ENCODE peak calls at places on chromosomes 4 and X, in eight cellular contexts. I is thoracic aorta; O is activated CD4-positive, CD25-positive, alpha-beta regulatory T cell; E is AG09309; U is frontal cortex; J is OCI-LY7; N is RPMI8226; R is AG08395. G is an unnamed sample.

GRCh38 chr4:99811850-99812249 is 4.8 kb upstream of the DAPP1 start:
- DNase-seq in I (no peak), J (peak; percentile 78), E (no peak), N (peak; percentile 69), O (peak; percentile 7), U (no peak), R (no peak), G (peak; percentile 2)

GRCh38 chrX:40175416-40176255 is 77.9 kb upstream of the BCOR start:
- DNase-seq in O (peak; percentile 51), I (no peak), E (no peak), R (peak; percentile 21), J (peak; percentile 88), U (no peak), N (peak; percentile 89), G (peak; percentile 51)

GRCh38 chr4:181582595-181582994 is 660.6 kb upstream of the TENM3 start:
- DNase-seq in U (no peak), J (peak; percentile 5), N (peak; percentile 29), R (no peak), E (no peak), O (no peak), I (no peak), G (no peak)

GRCh38 chrX:119496521-119496829 is 28.2 kb downstream of the SLC25A5 start:
- DNase-seq in R (no peak), O (no peak), N (no peak), U (no peak), I (no peak), J (no peak), E (no peak), G (no peak)

GRCh38 chrX:47217121-47217851 is 1.2 kb upstream of the CDK16 start:
- DNase-seq in R (peak; percentile 42), U (peak; percentile 23), J (no peak), N (peak; percentile 21), O (no peak), I (no peak), E (no peak), G (no peak)

GRCh38 chr4:184099541-184099966 is 118.1 kb downstream of the ENPP6 start:
- DNase-seq in E (no peak), R (no peak), U (peak; percentile 27), O (no peak), N (no peak), J (no peak), I (no peak), G (no peak)

GRCh38 chrX:131010186-131010585 is 48.0 kb upstream of the ARHGAP36 start:
- DNase-seq in R (no peak), J (no peak), I (no peak), U (no peak), N (no peak), O (no peak), E (no peak), G (no peak)

GRCh38 chr4:47462799-47463234 is 685 bp downstream of the COMMD8 start:
- DNase-seq in E (no peak), O (no peak), N (peak; percentile 5), I (no peak), R (no peak), U (peak; percentile 7), J (peak; percentile 42), G (no peak)

GRCh38 chrX:78375894-78376293 is 48.5 kb upstream of the CYSLTR1 start:
- DNase-seq in N (no peak), O (no peak), U (no peak), J (no peak), E (no peak), R (no peak), I (no peak), G (no peak)

GRCh38 chrX:33817266-33817665 is 314.8 kb downstream of the FAM47A start:
- DNase-seq in I (no peak), N (no peak), R (no peak), J (no peak), E (no peak), U (no peak), O (no peak), G (no peak)

GRCh38 chr4:13750594-13750993 is 123.1 kb upstream of the BOD1L1 start:
- DNase-seq in O (no peak), I (no peak), R (no peak), J (no peak), N (no peak), E (no peak), U (no peak), G (no peak)

GRCh38 chr4:13171292-13172057 is 312.7 kb downstream of the RAB28 start:
- DNase-seq in J (no peak), R (no peak), N (no peak), U (no peak), O (no peak), E (no peak), I (no peak), G (no peak)

GRCh38 chr4:112916868-112917267 is 132.6 kb upstream of the ANK2 start:
- DNase-seq in R (peak; percentile 28), I (no peak), O (no peak), E (no peak), J (no peak), U (no peak), N (no peak), G (no peak)

GRCh38 chr4:63325140-63325539 is 1084.1 kb downstream of the TECRL start:
- DNase-seq in J (no peak), U (no peak), E (no peak), O (no peak), R (no peak), N (no peak), I (no peak), G (no peak)

GRCh38 chr4:68368566-68369473 is 18.9 kb upstream of the YTHDC1 start:
- DNase-seq in I (no peak), R (peak; percentile 73), J (no peak), O (no peak), N (no peak), U (no peak), E (peak; percentile 91), G (no peak)

GRCh38 chrX:93673056-93673868 is at the start of gene NAP1L3:
- DNase-seq in I (peak; percentile 3), E (peak; percentile 39), O (peak; percentile 1), R (peak; percentile 62), J (no peak), U (peak; percentile 43), N (peak; percentile 2), G (no peak)

GRCh38 chr4:83128235-83128929 is 13.9 kb upstream of the PLAC8 start:
- DNase-seq in R (peak; percentile 84), O (no peak), I (no peak), E (peak; percentile 85), J (no peak), U (no peak), N (no peak), G (no peak)

GRCh38 chrX:126339926-126340325 is 173.8 kb upstream of the DCAF12L2 start:
- DNase-seq in J (no peak), N (no peak), R (no peak), E (no peak), I (no peak), O (no peak), U (no peak), G (no peak)

GRCh38 chrX:56733459-56734046 is 4.5 kb downstream of the NBDY start:
- DNase-seq in N (peak; percentile 52), J (peak; percentile 54), R (peak; percentile 38), U (peak; percentile 20), E (no peak), O (peak; percentile 3), I (no peak), G (no peak)

GRCh38 chr4:40548256-40548655 is 81.4 kb downstream of the RBM47 start:
- DNase-seq in O (no peak), J (no peak), U (no peak), I (no peak), N (no peak), E (no peak), R (peak; percentile 11), G (no peak)

GRCh38 chr4:184477201-184477999 is 3.0 kb upstream of the IRF2 start:
- DNase-seq in I (no peak), N (peak; percentile 55), J (no peak), E (no peak), R (no peak), O (no peak), U (peak; percentile 27), G (no peak)

GRCh38 chrX:124555036-124555595 is 208.8 kb downstream of the SH2D1A start:
- DNase-seq in N (no peak), J (no peak), E (no peak), U (no peak), R (peak; percentile 54), I (no peak), O (no peak), G (no peak)

G was measured in NCI-H1930.